ENCODE peak calls at places on chromosomes 6 and 20, in four cellular contexts. A is HepG2, S is GM12878, X is K562. P is an unnamed sample.

GRCh38 chr6:137217801-137218472 is 1.2 kb downstream of the IFNGR1 start:
- DNase-seq in A (peak; percentile 75), S (no peak), X (peak; percentile 27), P (peak; percentile 27)

GRCh38 chr6:29667158-29667557 is 10.3 kb downstream of the MOG start:
- DNase-seq in A (no peak), S (no peak), X (no peak), P (no peak)

GRCh38 chr6:69005194-69005593 is 370.1 kb downstream of the ADGRB3 start:
- DNase-seq in A (no peak), S (no peak), X (no peak), P (no peak)

GRCh38 chr6:100461273-100461919 is 3.3 kb downstream of the SIM1 start:
- DNase-seq in A (no peak), S (no peak), X (no peak), P (peak; percentile 67)

GRCh38 chr6:160679402-160679769 is 15.3 kb upstream of the LPA start:
- DNase-seq in A (no peak), S (no peak), X (peak; percentile 26), P (no peak)

GRCh38 chr6:17458971-17459370 is 65.6 kb downstream of the CAP2 start:
- DNase-seq in A (no peak), S (no peak), X (no peak), P (no peak)

GRCh38 chr6:38767555-38767954 is 52.4 kb downstream of the DNAH8 start:
- DNase-seq in A (no peak), S (no peak), X (no peak), P (no peak)

GRCh38 chr20:63405102-63405730 is 44.1 kb upstream of the CHRNA4 start:
- DNase-seq in A (no peak), S (no peak), X (no peak), P (no peak)

GRCh38 chr6:26187981-26188635 is 100.9 kb downstream of the HFE start:
- DNase-seq in A (peak; percentile 76), S (no peak), X (peak; percentile 52), P (no peak)

GRCh38 chr20:62733891-62734290 is 25.3 kb downstream of the NTSR1 start:
- DNase-seq in A (no peak), S (no peak), X (no peak), P (no peak)

GRCh38 chr6:161443868-161444267 is 170.0 kb upstream of the AGPAT4 start:
- DNase-seq in A (no peak), S (no peak), X (peak; percentile 22), P (peak; percentile 20)

GRCh38 chr6:160775730-160776129 is 73.7 kb downstream of the PLG start:
- DNase-seq in A (no peak), S (no peak), X (no peak), P (no peak)

GRCh38 chr20:33408716-33409654 is 7.7 kb upstream of the CDK5RAP1 start:
- DNase-seq in A (no peak), S (peak; percentile 47), X (no peak), P (no peak)

GRCh38 chr20:3158968-3159431 is 665 bp downstream of the FASTKD5 start:
- DNase-seq in A (no peak), S (no peak), X (peak; percentile 56), P (no peak)

GRCh38 chr6:3328796-3329195 is 70.0 kb downstream of the PSMG4 start:
- DNase-seq in A (no peak), S (no peak), X (no peak), P (no peak)

GRCh38 chr20:34709044-34709835 is 5.1 kb downstream of the TP53INP2 start:
- DNase-seq in A (no peak), S (peak; percentile 55), X (peak; percentile 88), P (peak; percentile 85)

GRCh38 chr20:14698605-14699373 is 361.4 kb upstream of the FLRT3 start:
- DNase-seq in A (no peak), S (no peak), X (no peak), P (no peak)

GRCh38 chr20:14696937-14697336 is 359.5 kb upstream of the FLRT3 start:
- DNase-seq in A (no peak), S (no peak), X (no peak), P (no peak)

GRCh38 chr20:14700641-14700965 is 363.2 kb upstream of the FLRT3 start:
- DNase-seq in A (no peak), S (no peak), X (no peak), P (no peak)

GRCh38 chr20:14698125-14698524 is 360.7 kb upstream of the FLRT3 start:
- DNase-seq in A (no peak), S (no peak), X (no peak), P (no peak)
- TF ChIP-seq TARDBP in A (no peak), S (no peak), X (no peak), P (no peak)

DNA sequence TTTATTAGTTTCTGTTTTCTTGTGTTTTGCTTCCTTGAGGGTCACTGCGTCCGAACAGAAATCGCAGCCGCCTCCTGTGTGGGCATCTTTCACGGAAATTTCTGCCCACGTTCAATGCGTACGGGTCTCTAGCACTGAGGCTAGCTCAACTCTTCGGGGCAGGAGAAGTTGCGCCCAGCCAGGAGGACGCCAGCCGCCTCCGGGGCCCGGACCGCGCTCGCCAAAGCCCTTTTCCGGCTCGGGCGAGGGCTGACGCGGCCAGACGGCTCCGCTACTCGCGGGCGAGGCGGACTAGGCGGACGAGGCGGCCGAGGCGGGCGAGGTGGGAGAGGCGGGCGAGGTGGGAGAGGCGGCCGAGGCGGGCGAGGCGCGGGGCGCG is 845 bp downstream of the TFAP2B start:
- DNase-seq in A (no peak), S (no peak), X (no peak), P (no peak)
- TF ChIP-seq TARDBP in A (no peak), S (no peak), X (no peak), P (no peak)

GRCh38 chr20:57397004-57397692 is 6.0 kb downstream of the RBM38 start:
- DNase-seq in A (no peak), S (no peak), X (no peak), P (no peak)

GRCh38 chr20:57397693-57398108 is 6.5 kb downstream of the RBM38 start:
- DNase-seq in A (no peak), S (no peak), X (no peak), P (no peak)

GRCh38 chr20:57398901-57399535 is 7.8 kb downstream of the RBM38 start:
- DNase-seq in A (no peak), S (no peak), X (no peak), P (no peak)

GRCh38 chr20:57399587-57400261 is 8.5 kb downstream of the RBM38 start:
- DNase-seq in A (no peak), S (peak; percentile 71), X (no peak), P (no peak)

GRCh38 chr20:57398231-57398821 is 7.1 kb downstream of the RBM38 start:
- DNase-seq in A (no peak), S (peak; percentile 83), X (no peak), P (no peak)
- TF ChIP-seq TARDBP in A (no peak), S (peak; percentile 22), X (no peak), P (no peak)

DNA sequence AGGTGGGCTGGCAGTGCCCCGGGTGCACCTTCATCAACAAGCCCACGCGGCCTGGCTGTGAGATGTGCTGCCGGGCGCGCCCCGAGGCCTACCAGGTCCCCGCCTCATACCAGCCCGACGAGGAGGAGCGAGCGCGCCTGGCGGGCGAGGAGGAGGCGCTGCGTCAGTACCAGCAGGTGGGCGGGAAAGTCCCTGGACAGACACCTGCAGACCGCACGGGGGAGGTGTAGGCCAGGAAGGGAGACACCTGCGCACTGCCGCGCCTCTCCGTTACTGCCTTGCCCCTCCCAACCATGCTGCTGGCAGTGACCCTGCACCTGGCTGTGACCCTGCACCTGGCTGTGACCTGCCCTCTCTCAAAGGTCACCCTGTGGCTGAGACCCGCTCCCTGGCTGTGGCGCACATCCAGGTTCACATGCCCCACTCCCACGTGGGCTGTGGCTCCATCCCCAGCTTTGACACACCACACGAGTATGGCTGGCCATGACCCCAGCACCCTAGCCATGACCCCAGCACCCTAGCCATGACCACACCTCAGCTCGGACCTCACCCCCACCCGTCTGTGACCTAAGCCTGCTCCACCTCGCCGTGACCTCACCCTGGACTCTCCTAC is 11.6 kb downstream of the RBCK1 start:
- DNase-seq in A (no peak), S (no peak), X (no peak), P (no peak)
- TF ChIP-seq TARDBP in A (no peak), S (no peak), X (no peak), P (no peak)

DNA sequence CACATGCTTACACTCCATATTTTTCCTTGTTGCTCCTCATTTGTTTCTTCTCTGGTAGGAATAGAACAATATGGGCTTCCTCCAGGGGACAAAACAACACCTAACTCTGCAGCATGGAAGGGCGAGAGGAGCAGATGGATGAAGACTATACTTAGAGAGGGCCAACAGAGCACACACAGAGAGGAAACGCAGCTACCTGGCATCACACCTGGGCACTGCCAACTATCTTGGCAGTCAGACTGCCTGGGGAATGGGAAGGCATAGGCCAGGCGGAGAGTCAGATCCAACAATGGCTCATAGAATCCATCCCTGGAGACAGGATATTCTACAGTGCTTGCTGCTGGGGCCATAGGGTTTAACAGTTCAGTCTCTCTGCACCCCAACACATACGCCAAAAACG is 290.9 kb downstream of the CD83 start:
- DNase-seq in A (no peak), S (no peak), X (no peak), P (no peak)
- TF ChIP-seq TARDBP in A (no peak), S (no peak), X (no peak), P (no peak)

DNA sequence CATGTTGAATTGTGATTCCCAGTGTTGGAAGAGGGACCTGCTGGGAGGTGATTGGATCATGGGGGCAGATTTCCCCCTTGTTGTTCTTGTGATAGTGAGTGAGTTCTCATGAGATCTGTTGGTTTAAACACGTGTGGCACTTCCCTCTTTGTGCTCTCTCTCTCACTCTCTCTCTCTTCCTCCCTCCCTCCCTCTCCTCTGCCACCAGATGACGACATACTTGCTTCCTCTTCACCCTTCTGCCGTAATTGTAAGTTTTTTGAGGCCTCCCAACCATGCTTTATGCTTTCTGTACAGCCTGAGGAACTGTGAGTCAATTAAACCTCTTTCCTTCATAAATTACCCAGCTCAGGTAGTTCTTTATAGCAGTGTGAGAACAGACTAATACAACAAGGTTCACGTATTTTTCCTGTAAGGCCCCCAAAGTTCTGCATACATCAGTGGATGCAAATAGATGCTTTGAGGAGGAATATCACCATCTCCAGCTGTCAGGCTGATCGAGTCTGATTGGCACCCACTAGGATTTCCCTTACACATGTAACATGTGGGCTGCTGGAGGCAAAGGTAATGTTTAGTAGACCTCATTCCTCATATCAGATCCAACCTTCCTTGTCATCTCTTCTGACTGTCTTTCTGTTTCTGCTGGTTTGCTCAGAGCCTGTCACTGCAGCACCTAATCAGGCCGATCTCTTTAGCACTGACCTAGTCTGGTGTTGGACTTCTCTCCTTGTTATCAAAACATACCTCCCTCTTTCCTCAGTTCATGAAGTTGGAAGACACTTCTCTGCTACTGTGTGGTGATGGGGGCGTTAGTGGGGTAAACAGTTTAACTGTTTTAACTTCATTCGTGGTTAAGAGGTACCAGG is 54.3 kb upstream of the BACH2 start:
- DNase-seq in A (no peak), S (no peak), X (peak; percentile 27), P (no peak)
- TF ChIP-seq TARDBP in A (no peak), S (no peak), X (peak; percentile 36), P (no peak)